ENCODE peak calls at places on chromosomes 1 and 21, in five cellular contexts. X, N, R, J and B are unnamed samples.

GRCh38 chr1:18413906-18414305 is 66.8 kb upstream of the KLHDC7A start:
- DNase-seq in R (no peak), N (no peak), J (no peak), X (no peak), B (no peak)

GRCh38 chr1:181632960-181633359 is 149.6 kb downstream of the CACNA1E start:
- DNase-seq in R (no peak), N (no peak), X (no peak), J (no peak), B (no peak)

GRCh38 chr1:236139495-236139894 is 2.8 kb upstream of the GPR137B start:
- DNase-seq in R (no peak), J (no peak), N (no peak), X (no peak), B (no peak)

GRCh38 chr1:226429051-226429461 is 21.2 kb upstream of the PARP1 start:
- DNase-seq in N (no peak), J (no peak), R (no peak), X (no peak), B (no peak)

GRCh38 chr1:211035821-211036380 is 98.0 kb downstream of the KCNH1 start:
- DNase-seq in J (no peak), N (no peak), R (no peak), X (no peak), B (no peak)

GRCh38 chr21:33643658-33644311 is 1.5 kb downstream of the ITSN1 start:
- DNase-seq in X (no peak), J (no peak), N (peak; percentile 18), R (peak; percentile 26), B (peak; percentile 56)

GRCh38 chr1:201510734-201511133 is 3.8 kb upstream of the CSRP1 start:
- DNase-seq in X (no peak), N (no peak), R (no peak), J (no peak), B (no peak)

GRCh38 chr1:35783055-35783583 is 13.3 kb upstream of the CLSPN start:
- DNase-seq in R (no peak), X (no peak), N (no peak), J (no peak), B (no peak)

GRCh38 chr1:41673355-41673754 is 188.9 kb upstream of the EDN2 start:
- DNase-seq in X (no peak), J (no peak), N (no peak), R (no peak), B (no peak)

GRCh38 chr1:41672173-41672572 is 187.7 kb upstream of the EDN2 start:
- DNase-seq in R (no peak), J (peak; percentile 37), N (peak; percentile 9), X (no peak), B (no peak)

GRCh38 chr1:41672641-41673313 is 188.3 kb upstream of the EDN2 start:
- DNase-seq in R (no peak), N (no peak), J (no peak), X (no peak), B (no peak)

GRCh38 chr1:41673806-41674205 is 189.3 kb upstream of the EDN2 start:
- DNase-seq in X (no peak), R (no peak), N (no peak), J (no peak), B (no peak)

DNA sequence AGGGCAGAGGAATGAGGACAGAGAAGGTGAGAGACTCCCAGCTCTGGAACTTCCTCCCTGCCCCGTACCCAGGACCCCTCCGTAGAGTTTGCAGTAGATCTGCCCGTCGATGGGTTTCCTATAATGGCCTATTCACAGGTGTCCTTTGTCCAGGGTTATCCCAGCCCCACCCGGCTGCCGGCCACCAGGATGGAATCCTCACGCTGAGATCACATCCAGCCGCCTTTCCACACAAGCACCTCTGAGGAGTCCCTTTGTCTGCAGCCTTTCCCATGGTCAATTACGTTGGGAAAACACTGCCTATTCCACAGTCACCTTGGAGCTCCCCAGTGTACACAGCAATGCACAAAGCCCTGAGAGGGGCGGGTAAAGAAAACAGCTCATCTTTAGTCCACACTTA is 190.0 kb upstream of the EDN2 start:
- DNase-seq in J (no peak), X (no peak), R (no peak), N (no peak), B (no peak)
- TF ChIP-seq MAX in J (no peak), X (no peak), R (no peak), N (no peak), B (no peak)

GRCh38 chr1:116767782-116768382 is 13.7 kb downstream of the CD2 start:
- DNase-seq in J (no peak), R (no peak), X (no peak), N (no peak), B (no peak)

GRCh38 chr1:116769561-116769977 is 15.3 kb downstream of the CD2 start:
- DNase-seq in X (no peak), N (no peak), R (no peak), J (no peak), B (no peak)

GRCh38 chr1:116768416-116768815 is 14.2 kb downstream of the CD2 start:
- DNase-seq in X (no peak), N (no peak), R (no peak), J (no peak), B (no peak)

GRCh38 chr1:116769994-116770393 is 15.8 kb downstream of the CD2 start:
- DNase-seq in R (no peak), J (no peak), X (no peak), N (no peak), B (no peak)

GRCh38 chr1:116769050-116769449 is 14.8 kb downstream of the CD2 start:
- DNase-seq in N (no peak), R (no peak), J (no peak), X (no peak), B (no peak)
- TF ChIP-seq JUN in N (no peak), R (no peak), J (no peak), X (no peak), B (no peak)

DNA sequence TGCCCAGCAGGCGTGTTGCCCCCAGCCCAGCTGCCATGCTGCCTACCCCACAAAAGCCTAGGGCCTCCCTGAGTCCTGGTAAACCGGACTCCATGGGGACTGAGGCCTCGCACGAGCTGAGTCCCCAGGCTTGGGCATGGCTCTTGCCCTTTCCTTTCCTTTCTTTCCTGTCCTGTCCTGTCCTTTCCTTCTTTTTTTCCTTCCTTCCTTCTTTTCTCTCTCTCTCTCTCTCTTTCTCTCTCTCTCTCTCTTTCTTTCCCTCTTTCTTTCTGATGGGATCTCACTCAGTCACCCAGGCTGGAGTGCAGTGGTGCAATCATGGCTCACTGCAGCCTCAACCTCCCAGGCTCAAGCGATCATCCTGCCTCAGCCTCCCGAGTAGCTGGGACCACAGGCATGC is 104.4 kb downstream of the SPSB1 start:
- DNase-seq in N (no peak), J (no peak), X (no peak), R (no peak), B (no peak)
- TF ChIP-seq MAX in N (no peak), J (no peak), X (no peak), R (no peak), B (no peak)

DNA sequence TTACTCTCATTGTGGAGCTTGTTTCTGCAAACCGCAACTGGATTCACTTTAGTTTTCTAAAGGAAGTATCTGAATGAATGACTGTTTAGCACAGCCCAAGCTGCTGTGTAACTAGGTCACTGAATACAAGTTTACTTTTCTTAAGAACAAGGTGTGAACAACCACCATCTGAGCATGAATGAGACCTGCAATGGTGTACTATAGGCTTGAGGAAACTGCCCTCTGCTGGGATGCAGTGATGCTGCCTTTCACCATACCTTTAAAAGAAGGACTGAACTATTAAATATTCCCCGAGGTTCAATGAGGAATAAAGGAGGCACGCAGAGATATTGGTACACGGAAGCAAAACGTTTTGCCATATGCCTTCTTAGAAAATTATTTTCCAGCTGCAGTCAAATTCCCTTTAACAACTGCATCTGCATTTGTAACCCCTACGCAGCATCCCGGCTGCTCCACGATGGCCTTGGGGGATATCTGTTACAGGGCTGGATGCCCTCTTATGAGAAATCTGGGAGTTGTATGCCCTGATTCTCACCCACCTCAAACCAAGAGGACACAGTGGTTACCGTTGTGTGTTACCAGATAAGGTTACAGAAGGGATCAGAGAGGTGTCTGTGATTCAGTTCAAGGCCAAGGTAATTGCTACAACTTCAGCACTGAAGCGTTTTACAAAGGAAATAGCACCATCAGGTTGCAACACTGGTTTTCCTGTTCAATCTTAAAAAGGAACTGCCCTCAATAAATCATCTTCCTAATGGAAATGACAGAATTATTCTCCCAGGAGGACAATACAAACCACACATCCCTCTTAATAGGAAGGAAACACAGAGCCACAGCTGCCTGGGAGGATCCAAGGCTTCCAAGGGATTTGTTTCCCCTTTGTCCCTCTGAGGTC is 470.5 kb downstream of the LTN1 start:
- DNase-seq in X (no peak), R (no peak), J (no peak), N (no peak), B (peak; percentile 88)
- TF ChIP-seq JUN in X (no peak), R (no peak), J (no peak), N (no peak), B (peak; percentile 48)